ENCODE peak calls at places on chromosomes 4 and X, in seven cellular contexts. Z, X, K, U, J, Q and G are unnamed samples.

GRCh38 chr4:157217708-157218107 is 2.8 kb upstream of the GRIA2 start:
- DNase-seq in Z (peak), X (no peak), K (peak), U (no peak), J (no peak), Q (peak), G (peak)

GRCh38 chr4:146329042-146329716 is 114.8 kb downstream of the REELD1 start:
- DNase-seq in Z (no peak), X (no peak), K (no peak), U (no peak), J (no peak), Q (peak), G (peak)

GRCh38 chr4:37427193-37427592 is 182.7 kb downstream of the NWD2 start:
- DNase-seq in Z (no peak), X (no peak), K (no peak), U (no peak), J (no peak), Q (no peak), G (no peak)

GRCh38 chr4:102780476-102781144 is 19.8 kb upstream of the MANBA start:
- DNase-seq in Z (no peak), X (no peak), K (no peak), U (no peak), J (no peak), Q (peak), G (no peak)

GRCh38 chr4:120922390-120923200 is at the start of gene PRDM5:
- DNase-seq in Z (peak), X (no peak), K (no peak), U (peak), J (no peak), Q (peak), G (peak)

GRCh38 chr4:102665527-102665926 is 95.2 kb downstream of the MANBA start:
- DNase-seq in Z (no peak), X (no peak), K (no peak), U (no peak), J (no peak), Q (no peak), G (peak)

GRCh38 chrX:50211510-50211909 is 6.9 kb downstream of the CCNB3 start:
- DNase-seq in Z (peak), X (no peak), K (no peak), U (no peak), J (no peak), Q (peak), G (no peak)

GRCh38 chrX:138756234-138756633 is 44.7 kb upstream of the FGF13 start:
- DNase-seq in Z (peak), X (no peak), K (no peak), U (no peak), J (no peak), Q (peak), G (peak)

GRCh38 chr4:107757860-107758476 is 37.9 kb upstream of the PAPSS1 start:
- DNase-seq in Z (peak), X (no peak), K (peak), U (no peak), J (no peak), Q (peak), G (peak)

GRCh38 chr4:90536408-90536807 is 409.2 kb downstream of the CCSER1 start:
- DNase-seq in Z (no peak), X (no peak), K (no peak), U (no peak), J (no peak), Q (no peak), G (no peak)

GRCh38 chrX:8404443-8404842 is 60.2 kb upstream of the VCX3B start:
- DNase-seq in Z (no peak), X (no peak), K (no peak), U (no peak), J (no peak), Q (peak), G (peak)

GRCh38 chrX:150870487-150871340 is 27.8 kb downstream of the CD99L2 start:
- DNase-seq in Z (no peak), X (no peak), K (no peak), U (no peak), J (no peak), Q (peak), G (no peak)

GRCh38 chr4:75733369-75733768 is 9.0 kb downstream of the USO1 start:
- DNase-seq in Z (no peak), X (no peak), K (no peak), U (no peak), J (no peak), Q (peak), G (peak)

GRCh38 chr4:2482693-2483092 is 13.8 kb downstream of the RNF4 start:
- DNase-seq in Z (no peak), X (no peak), K (no peak), U (no peak), J (no peak), Q (peak), G (peak)

GRCh38 chr4:39291686-39292085 is 74.5 kb downstream of the RFC1 start:
- DNase-seq in Z (no peak), X (no peak), K (no peak), U (no peak), J (no peak), Q (no peak), G (no peak)